ENCODE peak calls at places on chromosomes 12 and 14, in four cellular contexts. D is foreskin keratinocyte, Y is H1, F is cerebellum. M is an unnamed sample.

GRCh38 chr14:88170333-88170732 is 152.7 kb downstream of the KCNK10 start:
- DNase-seq in Y (no peak), D (no peak), F (no peak), M (no peak)

GRCh38 chr14:89337912-89338311 is 79.1 kb downstream of the FOXN3 start:
- DNase-seq in D (no peak), F (no peak), Y (no peak), M (no peak)

GRCh38 chr14:63901434-63902085 is 48.8 kb downstream of the SYNE2 start:
- DNase-seq in Y (no peak), D (no peak), F (no peak), M (no peak)

GRCh38 chr14:52792097-52792415 is 649 bp upstream of the GNPNAT1 start:
- DNase-seq in Y (no peak), F (no peak), D (no peak), M (no peak)

GRCh38 chr12:71469235-71469873 is 29.8 kb downstream of the LGR5 start:
- DNase-seq in D (peak; percentile 7), F (no peak), Y (no peak), M (no peak)

GRCh38 chr12:43637116-43637515 is 85.1 kb upstream of the ADAMTS20 start:
- DNase-seq in Y (no peak), F (no peak), D (peak; percentile 30), M (no peak)

GRCh38 chr12:49622501-49623141 is 740 bp upstream of the PRPF40B start:
- DNase-seq in Y (no peak), D (no peak), F (no peak), M (no peak)

GRCh38 chr12:54060975-54061778 is 7.5 kb downstream of the HOXC4 start:
- DNase-seq in F (no peak), D (peak; percentile 79), Y (no peak), M (no peak)

GRCh38 chr14:57889245-57889644 is 23.4 kb upstream of the SLC35F4 start:
- DNase-seq in F (peak; percentile 86), D (peak; percentile 33), Y (no peak), M (peak; percentile 62)

GRCh38 chr12:94458882-94459772 is 540 bp downstream of the CEP83 start:
- DNase-seq in Y (no peak), F (peak; percentile 13), D (peak; percentile 50), M (no peak)

GRCh38 chr12:96396914-96397313 is 3.3 kb downstream of the CDK17 start:
- DNase-seq in D (no peak), F (no peak), Y (no peak), M (no peak)

GRCh38 chr12:48602192-48602989 is 32.5 kb upstream of the LALBA start:
- DNase-seq in F (no peak), D (peak; percentile 65), Y (no peak), M (no peak)

M was measured in substantia nigra.